ENCODE peak calls at places on chromosomes 6 and 20, in four cellular contexts. Z is gastrocnemius medialis, F is stomach, O is naive B cell. H is an unnamed sample.

GRCh38 chr6:79810878-79811277 is 136.5 kb downstream of the ELOVL4 start:
- DNase-seq in Z (no peak), F (no peak), O (no peak), H (no peak)

GRCh38 chr6:159184559-159184958 is 15.4 kb downstream of the FNDC1 start:
- DNase-seq in Z (no peak), F (no peak), O (no peak), H (no peak)

GRCh38 chr20:24160563-24161355 is 172.2 kb upstream of the GGTLC1 start:
- DNase-seq in Z (no peak), F (peak; percentile 63), O (no peak), H (no peak)

GRCh38 chr6:168376811-168377480 is 57.4 kb upstream of the DACT2 start:
- DNase-seq in Z (no peak), F (no peak), O (no peak), H (no peak)

GRCh38 chr20:23356203-23356602 is 5.6 kb downstream of the NXT1 start:
- DNase-seq in Z (no peak), F (no peak), O (no peak), H (no peak)

GRCh38 chr20:1010659-1011058 is 8.5 kb upstream of the RSPO4 start:
- DNase-seq in Z (no peak), F (no peak), O (no peak), H (peak; percentile 30)

GRCh38 chr6:84772428-84773132 is 8.2 kb upstream of the TBX18 start:
- DNase-seq in Z (no peak), F (no peak), O (no peak), H (no peak)

GRCh38 chr6:16624631-16625299 is 136.5 kb downstream of the ATXN1 start:
- DNase-seq in Z (no peak), F (no peak), O (no peak), H (no peak)

GRCh38 chr6:105259912-105260889 is 80.4 kb upstream of the POPDC3 start:
- DNase-seq in Z (no peak), F (no peak), O (no peak), H (no peak)

GRCh38 chr6:44002591-44003344 is 124.5 kb downstream of the MRPL14 start:
- DNase-seq in Z (peak; percentile 39), F (peak; percentile 63), O (peak; percentile 56), H (peak; percentile 66)

GRCh38 chr6:69861986-69862385 is 4.4 kb upstream of the COL19A1 start:
- DNase-seq in Z (no peak), F (no peak), O (no peak), H (no peak)

GRCh38 chr6:135537782-135538301 is 40.3 kb upstream of the AHI1 start:
- DNase-seq in Z (no peak), F (no peak), O (no peak), H (no peak)

GRCh38 chr6:144660545-144660944 is 375.4 kb downstream of the UTRN start:
- DNase-seq in Z (no peak), F (no peak), O (no peak), H (no peak)

GRCh38 chr6:111844921-111845320 is 28.3 kb downstream of the FYN start:
- DNase-seq in Z (no peak), F (no peak), O (peak; percentile 31), H (peak; percentile 15)

GRCh38 chr20:51372176-51372803 is 170.2 kb downstream of the NFATC2 start:
- DNase-seq in Z (peak; percentile 42), F (peak; percentile 78), O (peak; percentile 25), H (peak; percentile 31)

GRCh38 chr6:67908377-67908776 is 726.7 kb upstream of the ADGRB3 start:
- DNase-seq in Z (no peak), F (no peak), O (no peak), H (no peak)

GRCh38 chr6:33923857-33924514 is 120.2 kb upstream of the MLN start:
- DNase-seq in Z (no peak), F (no peak), O (no peak), H (no peak)

GRCh38 chr6:11064836-11065235 is 20.7 kb upstream of the ELOVL2 start:
- DNase-seq in Z (no peak), F (no peak), O (no peak), H (no peak)

GRCh38 chr6:36851632-36852031 is 12.4 kb upstream of the CPNE5 start:
- DNase-seq in Z (no peak), F (no peak), O (no peak), H (no peak)

GRCh38 chr6:39804666-39805065 is 12.5 kb downstream of the DAAM2 start:
- DNase-seq in Z (no peak), F (no peak), O (no peak), H (no peak)

GRCh38 chr20:33803921-33804337 is 7.2 kb upstream of the CHMP4B start:
- DNase-seq in Z (no peak), F (no peak), O (no peak), H (no peak)

GRCh38 chr20:36728986-36729385 is 16.9 kb downstream of the NDRG3 start:
- DNase-seq in Z (no peak), F (no peak), O (no peak), H (no peak)

GRCh38 chr20:42749548-42749947 is 440.2 kb downstream of the PTPRT start:
- DNase-seq in Z (no peak), F (no peak), O (no peak), H (no peak)

GRCh38 chr6:1840491-1841121 is 230.9 kb downstream of the FOXC1 start:
- DNase-seq in Z (no peak), F (no peak), O (no peak), H (no peak)

GRCh38 chr20:60013296-60014142 is 55.3 kb downstream of the CDH26 start:
- DNase-seq in Z (no peak), F (no peak), O (no peak), H (no peak)

GRCh38 chr6:154951400-154952200 is 43.5 kb upstream of the TIAM2 start:
- DNase-seq in Z (no peak), F (no peak), O (peak; percentile 56), H (peak; percentile 52)

GRCh38 chr6:124927806-124928205 is 34.4 kb upstream of the RNF217 start:
- DNase-seq in Z (no peak), F (no peak), O (no peak), H (no peak)

H was measured in GM06990.